ENCODE peak calls at places on chromosomes 13 and 19, in six cellular contexts. One of them, this sample, is unnamed.

GRCh38 chr13:39129253-39129652 is 91.0 kb downstream of the NHLRC3 start:
- DNase-seq in fibroblast of lung: no peak
- DNase-seq in RWPE1: no peak
- DNase-seq in astrocyte: no peak
- DNase-seq in endothelial cell: no peak
- DNase-seq in progenitor cell of endocrine pancreas: no peak
- DNase-seq in this sample: no peak

GRCh38 chr19:1223018-1223855 is 14.6 kb downstream of the CBARP start:
- DNase-seq in fibroblast of lung: peak; percentile 37
- DNase-seq in RWPE1: no peak
- DNase-seq in astrocyte: no peak
- DNase-seq in endothelial cell: no peak
- DNase-seq in progenitor cell of endocrine pancreas: no peak
- DNase-seq in this sample: peak; percentile 81

GRCh38 chr19:50415661-50416033 is 3.1 kb upstream of the SPIB start:
- DNase-seq in fibroblast of lung: no peak
- DNase-seq in RWPE1: no peak
- DNase-seq in astrocyte: no peak
- DNase-seq in endothelial cell: no peak
- DNase-seq in progenitor cell of endocrine pancreas: no peak
- DNase-seq in this sample: peak; percentile 32

GRCh38 chr13:110314516-110315245 is 7.6 kb downstream of the COL4A2 start:
- DNase-seq in fibroblast of lung: no peak
- DNase-seq in RWPE1: no peak
- DNase-seq in astrocyte: no peak
- DNase-seq in endothelial cell: no peak
- DNase-seq in progenitor cell of endocrine pancreas: no peak
- DNase-seq in this sample: peak; percentile 20

GRCh38 chr13:73222627-73223026 is 163.8 kb downstream of the KLF5 start:
- DNase-seq in fibroblast of lung: no peak
- DNase-seq in RWPE1: no peak
- DNase-seq in astrocyte: no peak
- DNase-seq in endothelial cell: no peak
- DNase-seq in progenitor cell of endocrine pancreas: no peak
- DNase-seq in this sample: no peak

GRCh38 chr19:55353803-55354697 is 469 bp downstream of the COX6B2 start:
- DNase-seq in fibroblast of lung: peak; percentile 53
- DNase-seq in RWPE1: peak; percentile 89
- DNase-seq in astrocyte: no peak
- DNase-seq in endothelial cell: peak; percentile 72
- DNase-seq in progenitor cell of endocrine pancreas: no peak
- DNase-seq in this sample: peak; percentile 88

GRCh38 chr13:74771964-74772363 is 637.8 kb upstream of the KLF12 start:
- DNase-seq in fibroblast of lung: peak; percentile 87
- DNase-seq in RWPE1: peak; percentile 25
- DNase-seq in astrocyte: peak; percentile 83
- DNase-seq in endothelial cell: no peak
- DNase-seq in progenitor cell of endocrine pancreas: no peak
- DNase-seq in this sample: no peak

GRCh38 chr13:112072531-112073244 is 5.7 kb downstream of the SOX1 start:
- DNase-seq in fibroblast of lung: peak; percentile 8
- DNase-seq in RWPE1: no peak
- DNase-seq in astrocyte: no peak
- DNase-seq in endothelial cell: peak; percentile 49
- DNase-seq in progenitor cell of endocrine pancreas: no peak
- DNase-seq in this sample: peak; percentile 90

GRCh38 chr13:90362718-90363117 is 984.8 kb upstream of the MIR17HG start:
- DNase-seq in fibroblast of lung: peak; percentile 1
- DNase-seq in RWPE1: no peak
- DNase-seq in astrocyte: no peak
- DNase-seq in endothelial cell: no peak
- DNase-seq in progenitor cell of endocrine pancreas: no peak
- DNase-seq in this sample: no peak

GRCh38 chr19:53007200-53008054 is 6.3 kb upstream of the ERVV-1 start:
- DNase-seq in fibroblast of lung: no peak
- DNase-seq in RWPE1: no peak
- DNase-seq in astrocyte: no peak
- DNase-seq in endothelial cell: no peak
- DNase-seq in progenitor cell of endocrine pancreas: no peak
- DNase-seq in this sample: no peak

GRCh38 chr13:25463496-25463895 is 91.7 kb downstream of the ATP8A2 start:
- DNase-seq in fibroblast of lung: peak; percentile 56
- DNase-seq in RWPE1: peak; percentile 46
- DNase-seq in astrocyte: peak; percentile 32
- DNase-seq in endothelial cell: no peak
- DNase-seq in progenitor cell of endocrine pancreas: no peak
- DNase-seq in this sample: no peak

GRCh38 chr13:114325729-114326128 is 11.4 kb downstream of the CHAMP1 start:
- DNase-seq in fibroblast of lung: no peak
- DNase-seq in RWPE1: no peak
- DNase-seq in astrocyte: no peak
- DNase-seq in endothelial cell: no peak
- DNase-seq in progenitor cell of endocrine pancreas: no peak
- DNase-seq in this sample: no peak

GRCh38 chr19:10093295-10094186 is 7.4 kb downstream of the SHFL start:
- DNase-seq in fibroblast of lung: no peak
- DNase-seq in RWPE1: no peak
- DNase-seq in astrocyte: no peak
- DNase-seq in endothelial cell: no peak
- DNase-seq in progenitor cell of endocrine pancreas: no peak
- DNase-seq in this sample: no peak

GRCh38 chr13:74696148-74696922 is 562.1 kb upstream of the KLF12 start:
- DNase-seq in fibroblast of lung: no peak
- DNase-seq in RWPE1: no peak
- DNase-seq in astrocyte: no peak
- DNase-seq in endothelial cell: no peak
- DNase-seq in progenitor cell of endocrine pancreas: no peak
- DNase-seq in this sample: no peak

GRCh38 chr19:36111200-36111539 is 227 bp downstream of the OVOL3 start:
- DNase-seq in fibroblast of lung: no peak
- DNase-seq in RWPE1: no peak
- DNase-seq in astrocyte: no peak
- DNase-seq in endothelial cell: no peak
- DNase-seq in progenitor cell of endocrine pancreas: no peak
- DNase-seq in this sample: no peak

GRCh38 chr19:18417250-18418033 is 1.8 kb upstream of the SSBP4 start:
- DNase-seq in fibroblast of lung: peak; percentile 83
- DNase-seq in RWPE1: no peak
- DNase-seq in astrocyte: peak; percentile 60
- DNase-seq in endothelial cell: peak; percentile 92
- DNase-seq in progenitor cell of endocrine pancreas: peak; percentile 28
- DNase-seq in this sample: peak; percentile 85

GRCh38 chr13:96991072-96991471 is 3.2 kb downstream of the OXGR1 start:
- DNase-seq in fibroblast of lung: no peak
- DNase-seq in RWPE1: no peak
- DNase-seq in astrocyte: no peak
- DNase-seq in endothelial cell: no peak
- DNase-seq in progenitor cell of endocrine pancreas: no peak
- DNase-seq in this sample: no peak

This sample was measured in H9.